ENCODE peak calls at places on chromosomes 7 and 10, in six cellular contexts. One of them, this sample, is unnamed.
A peak's percentile ranks its signal among the peaks of the same experiment; 100 is the strongest.

GRCh38 chr7:92691578-92691977 is 101.4 kb upstream of the FAM133B start:
- DNase-seq in IMR-90: peak; percentile 76
- DNase-seq in stomach: no peak
- DNase-seq in uterus: no peak
- DNase-seq in CD4-positive, CD25-positive, alpha-beta regulatory T cell: peak; percentile 80
- DNase-seq in suprapubic skin: no peak
- DNase-seq in this sample: no peak

GRCh38 chr7:97145068-97145467 is 27.6 kb downstream of the SDHAF3 start:
- DNase-seq in IMR-90: peak; percentile 52
- DNase-seq in stomach: no peak
- DNase-seq in uterus: no peak
- DNase-seq in CD4-positive, CD25-positive, alpha-beta regulatory T cell: peak; percentile 41
- DNase-seq in suprapubic skin: no peak
- DNase-seq in this sample: no peak

GRCh38 chr7:22651534-22652243 is 75.3 kb upstream of the IL6 start:
- DNase-seq in IMR-90: peak; percentile 83
- DNase-seq in stomach: no peak
- DNase-seq in uterus: no peak
- DNase-seq in CD4-positive, CD25-positive, alpha-beta regulatory T cell: no peak
- DNase-seq in suprapubic skin: no peak
- DNase-seq in this sample: no peak

GRCh38 chr10:26627320-26627719 is 70.2 kb upstream of the PDSS1 start:
- DNase-seq in IMR-90: no peak
- DNase-seq in stomach: no peak
- DNase-seq in uterus: no peak
- DNase-seq in CD4-positive, CD25-positive, alpha-beta regulatory T cell: no peak
- DNase-seq in suprapubic skin: no peak
- DNase-seq in this sample: no peak

GRCh38 chr7:130139193-130139950 is 65.8 kb downstream of the TMEM209 start:
- DNase-seq in IMR-90: no peak
- DNase-seq in stomach: no peak
- DNase-seq in uterus: no peak
- DNase-seq in CD4-positive, CD25-positive, alpha-beta regulatory T cell: no peak
- DNase-seq in suprapubic skin: no peak
- DNase-seq in this sample: no peak

GRCh38 chr7:75054744-75055527 is 18.7 kb downstream of the RCC1L start:
- DNase-seq in IMR-90: peak; percentile 95
- DNase-seq in stomach: no peak
- DNase-seq in uterus: peak; percentile 50
- DNase-seq in CD4-positive, CD25-positive, alpha-beta regulatory T cell: no peak
- DNase-seq in suprapubic skin: no peak
- DNase-seq in this sample: no peak

GRCh38 chr7:130988443-130988842 is 254.4 kb upstream of the KLF14 start:
- DNase-seq in IMR-90: peak; percentile 57
- DNase-seq in stomach: no peak
- DNase-seq in uterus: no peak
- DNase-seq in CD4-positive, CD25-positive, alpha-beta regulatory T cell: no peak
- DNase-seq in suprapubic skin: no peak
- DNase-seq in this sample: peak; percentile 39

GRCh38 chr7:115357213-115357999 is 435.5 kb downstream of the MDFIC start:
- DNase-seq in IMR-90: peak; percentile 94
- DNase-seq in stomach: no peak
- DNase-seq in uterus: no peak
- DNase-seq in CD4-positive, CD25-positive, alpha-beta regulatory T cell: no peak
- DNase-seq in suprapubic skin: no peak
- DNase-seq in this sample: no peak

GRCh38 chr7:16773884-16774283 is 20.3 kb downstream of the TSPAN13 start:
- DNase-seq in IMR-90: no peak
- DNase-seq in stomach: no peak
- DNase-seq in uterus: no peak
- DNase-seq in CD4-positive, CD25-positive, alpha-beta regulatory T cell: no peak
- DNase-seq in suprapubic skin: no peak
- DNase-seq in this sample: no peak

DNA sequence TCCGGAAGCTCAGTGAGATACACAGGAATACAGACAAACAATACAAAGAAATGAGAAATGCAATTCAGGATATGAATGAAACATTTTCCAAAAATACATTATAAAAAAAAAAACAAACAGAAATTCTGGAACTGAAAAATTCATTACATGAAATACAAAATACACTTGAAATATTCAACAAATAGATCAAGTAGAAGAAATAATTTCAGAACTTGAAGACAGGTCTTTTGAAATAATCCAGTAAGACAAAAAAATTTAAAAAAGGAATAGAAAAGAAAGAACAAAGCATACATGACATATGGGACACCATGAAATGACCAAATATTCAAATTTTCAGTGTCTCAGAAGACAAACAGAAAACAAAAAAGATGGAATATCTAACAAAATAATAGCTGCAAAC is 102.5 kb downstream of the ALOX5 start:
- DNase-seq in IMR-90: no peak
- DNase-seq in stomach: no peak
- DNase-seq in uterus: no peak
- DNase-seq in CD4-positive, CD25-positive, alpha-beta regulatory T cell: no peak
- DNase-seq in suprapubic skin: no peak
- DNase-seq in this sample: no peak
- H3K9me3 ChIP-seq in IMR-90: no peaks in the 10 kb centered on the region
- H3K9me3 ChIP-seq in stomach: peaks cover 9% of the 10 kb centered on the region
- H3K9me3 ChIP-seq in uterus: no peaks in the 10 kb centered on the region
- H3K9me3 ChIP-seq in CD4-positive, CD25-positive, alpha-beta regulatory T cell: peaks cover 15% of the 10 kb centered on the region
- H3K9me3 ChIP-seq in suprapubic skin: peaks cover 7% of the 10 kb centered on the region
- H3K9me3 ChIP-seq in this sample: peaks cover 3% of the 10 kb centered on the region

GRCh38 chr10:23439920-23440875 is 1.3 kb downstream of the OTUD1 start:
- DNase-seq in IMR-90: peak; percentile 37
- DNase-seq in stomach: peak; percentile 31
- DNase-seq in uterus: peak; percentile 28
- DNase-seq in CD4-positive, CD25-positive, alpha-beta regulatory T cell: peak; percentile 52
- DNase-seq in suprapubic skin: peak; percentile 66
- DNase-seq in this sample: peak; percentile 6

GRCh38 chr10:23438547-23439451 is at the start of gene OTUD1:
- DNase-seq in IMR-90: peak; percentile 91
- DNase-seq in stomach: peak; percentile 98
- DNase-seq in uterus: peak; percentile 96
- DNase-seq in CD4-positive, CD25-positive, alpha-beta regulatory T cell: peak; percentile 95
- DNase-seq in suprapubic skin: peak; percentile 96
- DNase-seq in this sample: peak; percentile 96

GRCh38 chr10:23435378-23435777 is 3.5 kb upstream of the OTUD1 start:
- DNase-seq in IMR-90: no peak
- DNase-seq in stomach: no peak
- DNase-seq in uterus: no peak
- DNase-seq in CD4-positive, CD25-positive, alpha-beta regulatory T cell: no peak
- DNase-seq in suprapubic skin: no peak
- DNase-seq in this sample: no peak

GRCh38 chr10:23439452-23439919 is 611 bp downstream of the OTUD1 start:
- DNase-seq in IMR-90: no peak
- DNase-seq in stomach: no peak
- DNase-seq in uterus: no peak
- DNase-seq in CD4-positive, CD25-positive, alpha-beta regulatory T cell: no peak
- DNase-seq in suprapubic skin: peak; percentile 79
- DNase-seq in this sample: no peak

DNA sequence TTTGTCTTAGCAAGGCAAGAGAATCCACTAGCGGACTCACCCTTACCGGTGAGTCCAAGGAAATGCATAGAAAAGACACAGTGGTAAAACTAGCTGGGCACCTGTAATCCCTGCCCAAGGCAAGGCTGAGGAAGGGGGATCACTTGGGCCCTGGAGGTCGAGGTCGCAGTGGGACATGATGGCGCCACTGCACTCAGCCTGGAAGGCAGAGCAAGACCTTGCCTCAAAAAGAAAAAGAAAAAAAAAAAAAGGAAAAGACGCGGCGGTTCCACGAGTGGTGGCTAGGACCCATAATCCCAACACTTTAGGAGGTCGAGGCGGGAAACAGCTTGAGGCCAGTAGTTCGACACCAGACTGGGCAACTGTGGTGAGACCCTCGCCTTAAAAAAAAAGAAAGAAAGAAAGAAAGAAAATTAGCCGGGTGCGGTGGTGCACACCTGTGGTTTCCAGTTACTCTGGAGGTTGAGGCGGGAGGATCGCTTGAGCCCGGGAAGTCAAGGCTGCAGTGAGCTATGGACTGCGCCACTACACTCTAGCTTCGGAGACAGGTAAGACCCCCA is 808 bp upstream of the OTUD1 start:
- DNase-seq in IMR-90: no peak
- DNase-seq in stomach: no peak
- DNase-seq in uterus: no peak
- DNase-seq in CD4-positive, CD25-positive, alpha-beta regulatory T cell: no peak
- DNase-seq in suprapubic skin: peak; percentile 63
- DNase-seq in this sample: no peak
- H3K9me3 ChIP-seq in IMR-90: no peaks in the 10 kb centered on the region
- H3K9me3 ChIP-seq in stomach: no peaks in the 10 kb centered on the region
- H3K9me3 ChIP-seq in uterus: no peaks in the 10 kb centered on the region
- H3K9me3 ChIP-seq in CD4-positive, CD25-positive, alpha-beta regulatory T cell: no peaks in the 10 kb centered on the region
- H3K9me3 ChIP-seq in suprapubic skin: no peaks in the 10 kb centered on the region
- H3K9me3 ChIP-seq in this sample: no peaks in the 10 kb centered on the region

DNA sequence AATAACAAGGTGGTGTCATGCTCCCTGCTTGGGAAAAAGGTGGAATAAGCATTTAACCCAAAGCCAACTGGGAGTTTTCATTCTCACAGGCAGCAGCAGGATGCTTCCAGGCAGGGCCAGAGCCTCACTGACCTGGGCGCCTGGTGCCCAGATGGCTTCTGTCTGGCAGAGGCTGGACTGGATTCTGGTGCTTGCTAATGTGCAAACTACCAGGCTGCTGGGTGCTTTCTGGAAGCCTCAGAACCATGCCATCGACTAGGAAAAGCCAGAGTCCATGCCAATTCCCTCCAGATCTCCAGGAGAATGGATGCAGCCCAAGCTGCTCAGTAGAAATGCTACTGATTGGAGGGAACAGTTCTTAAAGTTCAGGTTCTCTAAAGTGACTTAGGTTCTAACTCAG is 36.2 kb downstream of the VIPR2 start:
- DNase-seq in IMR-90: no peak
- DNase-seq in stomach: no peak
- DNase-seq in uterus: no peak
- DNase-seq in CD4-positive, CD25-positive, alpha-beta regulatory T cell: no peak
- DNase-seq in suprapubic skin: no peak
- DNase-seq in this sample: no peak
- H3K9me3 ChIP-seq in IMR-90: peaks cover 38% of the 10 kb centered on the region
- H3K9me3 ChIP-seq in stomach: no peaks in the 10 kb centered on the region
- H3K9me3 ChIP-seq in uterus: no peaks in the 10 kb centered on the region
- H3K9me3 ChIP-seq in CD4-positive, CD25-positive, alpha-beta regulatory T cell: no peaks in the 10 kb centered on the region
- H3K9me3 ChIP-seq in suprapubic skin: no peaks in the 10 kb centered on the region
- H3K9me3 ChIP-seq in this sample: no peaks in the 10 kb centered on the region

GRCh38 chr7:157597562-157597961 is 260.8 kb downstream of the DNAJB6 start:
- DNase-seq in IMR-90: no peak
- DNase-seq in stomach: no peak
- DNase-seq in uterus: no peak
- DNase-seq in CD4-positive, CD25-positive, alpha-beta regulatory T cell: no peak
- DNase-seq in suprapubic skin: no peak
- DNase-seq in this sample: no peak

GRCh38 chr7:157594306-157594705 is 257.5 kb downstream of the DNAJB6 start:
- DNase-seq in IMR-90: no peak
- DNase-seq in stomach: no peak
- DNase-seq in uterus: no peak
- DNase-seq in CD4-positive, CD25-positive, alpha-beta regulatory T cell: no peak
- DNase-seq in suprapubic skin: no peak
- DNase-seq in this sample: no peak

GRCh38 chr7:157595086-157595855 is 258.5 kb downstream of the DNAJB6 start:
- DNase-seq in IMR-90: no peak
- DNase-seq in stomach: no peak
- DNase-seq in uterus: no peak
- DNase-seq in CD4-positive, CD25-positive, alpha-beta regulatory T cell: no peak
- DNase-seq in suprapubic skin: no peak
- DNase-seq in this sample: no peak

GRCh38 chr7:157596471-157596870 is 259.7 kb downstream of the DNAJB6 start:
- DNase-seq in IMR-90: no peak
- DNase-seq in stomach: no peak
- DNase-seq in uterus: no peak
- DNase-seq in CD4-positive, CD25-positive, alpha-beta regulatory T cell: no peak
- DNase-seq in suprapubic skin: no peak
- DNase-seq in this sample: no peak

GRCh38 chr7:157596026-157596425 is 259.2 kb downstream of the DNAJB6 start:
- DNase-seq in IMR-90: no peak
- DNase-seq in stomach: no peak
- DNase-seq in uterus: no peak
- DNase-seq in CD4-positive, CD25-positive, alpha-beta regulatory T cell: no peak
- DNase-seq in suprapubic skin: no peak
- DNase-seq in this sample: no peak
- H3K9me3 ChIP-seq in IMR-90: peaks cover 58% of the 10 kb centered on the region
- H3K9me3 ChIP-seq in stomach: no peaks in the 10 kb centered on the region
- H3K9me3 ChIP-seq in uterus: no peaks in the 10 kb centered on the region
- H3K9me3 ChIP-seq in CD4-positive, CD25-positive, alpha-beta regulatory T cell: no peaks in the 10 kb centered on the region
- H3K9me3 ChIP-seq in suprapubic skin: no peaks in the 10 kb centered on the region
- H3K9me3 ChIP-seq in this sample: no peaks in the 10 kb centered on the region

DNA sequence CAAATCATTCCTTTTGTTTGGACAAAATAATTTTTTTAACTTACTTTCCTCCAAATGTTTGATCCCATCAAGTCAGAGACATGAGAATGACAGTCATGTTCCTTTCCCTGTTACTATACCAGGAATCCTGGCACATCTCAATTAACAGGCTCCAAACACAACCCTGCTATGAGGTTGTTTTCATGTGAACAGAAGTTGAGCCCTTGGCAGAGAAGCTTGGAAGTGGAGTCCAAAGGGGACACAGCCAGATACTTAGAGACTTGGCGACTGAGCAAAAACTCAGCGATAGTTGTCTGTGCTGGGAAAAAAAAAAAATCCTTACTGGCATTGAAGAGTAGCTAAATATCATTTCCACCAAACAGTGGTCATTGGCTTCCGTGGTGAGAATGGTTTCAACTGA is 12.8 kb downstream of the TUBAL3 start:
- DNase-seq in IMR-90: no peak
- DNase-seq in stomach: no peak
- DNase-seq in uterus: no peak
- DNase-seq in CD4-positive, CD25-positive, alpha-beta regulatory T cell: no peak
- DNase-seq in suprapubic skin: no peak
- DNase-seq in this sample: no peak
- H3K9me3 ChIP-seq in IMR-90: peaks cover 6% of the 10 kb centered on the region
- H3K9me3 ChIP-seq in stomach: peaks cover 37% of the 10 kb centered on the region
- H3K9me3 ChIP-seq in uterus: no peaks in the 10 kb centered on the region
- H3K9me3 ChIP-seq in CD4-positive, CD25-positive, alpha-beta regulatory T cell: peaks cover 25% of the 10 kb centered on the region
- H3K9me3 ChIP-seq in suprapubic skin: peaks cover 21% of the 10 kb centered on the region
- H3K9me3 ChIP-seq in this sample: peaks cover 14% of the 10 kb centered on the region

GRCh38 chr7:57642730-57643129 is 192.8 kb downstream of the ZNF716 start:
- DNase-seq in IMR-90: no peak
- DNase-seq in stomach: no peak
- DNase-seq in uterus: no peak
- DNase-seq in CD4-positive, CD25-positive, alpha-beta regulatory T cell: no peak
- DNase-seq in suprapubic skin: no peak
- DNase-seq in this sample: no peak
- H3K9me3 ChIP-seq in IMR-90: peaks cover 29% of the 10 kb centered on the region
- H3K9me3 ChIP-seq in stomach: peaks cover 53% of the 10 kb centered on the region
- H3K9me3 ChIP-seq in uterus: no peaks in the 10 kb centered on the region
- H3K9me3 ChIP-seq in CD4-positive, CD25-positive, alpha-beta regulatory T cell: no peaks in the 10 kb centered on the region
- H3K9me3 ChIP-seq in suprapubic skin: no peaks in the 10 kb centered on the region
- H3K9me3 ChIP-seq in this sample: no peaks in the 10 kb centered on the region

This sample was measured in T-helper 17 cell.